ENCODE peak calls at places on chromosomes 7 and 10, in six cellular contexts. One of them, this sample, is unnamed.
A peak's percentile ranks its signal among the peaks of the same experiment; 100 is the strongest.

GRCh38 chr10:37872955-37873354 is 15.5 kb upstream of the ZNF248 start:
- DNase-seq in amniotic stem cell: no peak
- DNase-seq in hypothalamus: no peak
- DNase-seq in fibroblast of lung: no peak
- DNase-seq in endodermal cell: no peak
- DNase-seq in GM20000: no peak
- DNase-seq in this sample: no peak

GRCh38 chr7:125136755-125137547 is 207.3 kb upstream of the POT1 start:
- DNase-seq in fibroblast of lung: peak; percentile 51
- DNase-seq in endodermal cell: no peak
- DNase-seq in hypothalamus: no peak
- DNase-seq in amniotic stem cell: no peak
- DNase-seq in GM20000: no peak
- DNase-seq in this sample: no peak

GRCh38 chr10:34139559-34139958 is 675.5 kb downstream of the PARD3 start:
- DNase-seq in hypothalamus: no peak
- DNase-seq in fibroblast of lung: peak; percentile 33
- DNase-seq in endodermal cell: no peak
- DNase-seq in GM20000: no peak
- DNase-seq in amniotic stem cell: no peak
- DNase-seq in this sample: no peak

GRCh38 chr10:47453435-47454293 is 30.3 kb downstream of the ANXA8 start:
- DNase-seq in amniotic stem cell: no peak
- DNase-seq in endodermal cell: peak; percentile 42
- DNase-seq in fibroblast of lung: no peak
- DNase-seq in GM20000: no peak
- DNase-seq in hypothalamus: no peak
- DNase-seq in this sample: no peak

GRCh38 chr7:16636533-16637173 is 8.9 kb downstream of the ANKMY2 start:
- DNase-seq in endodermal cell: no peak
- DNase-seq in GM20000: no peak
- DNase-seq in amniotic stem cell: no peak
- DNase-seq in fibroblast of lung: peak; percentile 59
- DNase-seq in hypothalamus: no peak
- DNase-seq in this sample: no peak

GRCh38 chr7:148872198-148872597 is 11.9 kb downstream of the EZH2 start:
- DNase-seq in amniotic stem cell: no peak
- DNase-seq in hypothalamus: no peak
- DNase-seq in GM20000: no peak
- DNase-seq in endodermal cell: no peak
- DNase-seq in fibroblast of lung: no peak
- DNase-seq in this sample: no peak

GRCh38 chr7:83109352-83109751 is 53.3 kb downstream of the PCLO start:
- DNase-seq in hypothalamus: no peak
- DNase-seq in endodermal cell: no peak
- DNase-seq in GM20000: no peak
- DNase-seq in fibroblast of lung: no peak
- DNase-seq in amniotic stem cell: no peak
- DNase-seq in this sample: no peak

GRCh38 chr10:6027929-6028328 is 34.2 kb downstream of the IL2RA start:
- DNase-seq in GM20000: no peak
- DNase-seq in fibroblast of lung: no peak
- DNase-seq in hypothalamus: no peak
- DNase-seq in endodermal cell: no peak
- DNase-seq in amniotic stem cell: no peak
- DNase-seq in this sample: no peak